ENCODE peak calls at places on chromosome 22, in five cellular contexts. B, D, K, R and Q are unnamed samples.

GRCh38 chr22:20957691-20958440 is 9.2 kb upstream of the AIFM3 start:
- DNase-seq in B (no peak), D (no peak), K (no peak), R (no peak), Q (no peak)

GRCh38 chr22:37514526-37515051 is 4.6 kb downstream of the CARD10 start:
- DNase-seq in B (no peak), D (no peak), K (no peak), R (no peak), Q (no peak)

GRCh38 chr22:16973591-16974297 is 34.3 kb downstream of the GAB4 start:
- DNase-seq in B (no peak), D (no peak), K (no peak), R (no peak), Q (no peak)

GRCh38 chr22:40429481-40429880 is 59.1 kb downstream of the SGSM3 start:
- DNase-seq in B (no peak), D (no peak), K (no peak), R (no peak), Q (no peak)

GRCh38 chr22:26658671-26659478 is 1.5 kb downstream of the MIAT start:
- DNase-seq in B (peak; percentile 93), D (peak; percentile 88), K (no peak), R (peak; percentile 85), Q (peak; percentile 52)

GRCh38 chr22:48152916-48153315 is 1390.5 kb downstream of the TBC1D22A start:
- DNase-seq in B (no peak), D (no peak), K (no peak), R (no peak), Q (no peak)

GRCh38 chr22:40220316-40221054 is 42.8 kb downstream of the TNRC6B start:
- DNase-seq in B (no peak), D (no peak), K (no peak), R (no peak), Q (peak; percentile 69)

GRCh38 chr22:40613025-40613424 is 23.5 kb downstream of the MRTFA start:
- DNase-seq in B (no peak), D (no peak), K (no peak), R (no peak), Q (no peak)

GRCh38 chr22:24270556-24271405 is at the start of gene SPECC1L:
- DNase-seq in B (peak; percentile 90), D (peak; percentile 84), K (peak; percentile 79), R (peak; percentile 84), Q (peak; percentile 96)

GRCh38 chr22:26763633-26764295 is 106.4 kb downstream of the MIAT start:
- DNase-seq in B (no peak), D (no peak), K (peak; percentile 43), R (no peak), Q (no peak)

GRCh38 chr22:43530864-43531201 is 119.0 kb downstream of the MPPED1 start:
- DNase-seq in B (no peak), D (no peak), K (no peak), R (no peak), Q (no peak)

GRCh38 chr22:25892678-25893077 is 150.7 kb downstream of the MYO18B start:
- DNase-seq in B (no peak), D (no peak), K (no peak), R (no peak), Q (no peak)

GRCh38 chr22:18013436-18013835 is 10.9 kb downstream of the MICAL3 start:
- DNase-seq in B (no peak), D (no peak), K (no peak), R (no peak), Q (no peak)

GRCh38 chr22:26610072-26610958 is 7.5 kb downstream of the CRYBB1 start:
- DNase-seq in B (no peak), D (no peak), K (no peak), R (no peak), Q (no peak)

GRCh38 chr22:26648011-26648497 is 9.3 kb upstream of the MIAT start:
- DNase-seq in B (no peak), D (no peak), K (no peak), R (peak; percentile 88), Q (no peak)

GRCh38 chr22:18056161-18056666 is 21.6 kb upstream of the PEX26 start:
- DNase-seq in B (peak; percentile 45), D (no peak), K (peak; percentile 77), R (no peak), Q (peak; percentile 41)

GRCh38 chr22:44738347-44738715 is 14.0 kb upstream of the ARHGAP8 start:
- DNase-seq in B (peak; percentile 22), D (no peak), K (peak; percentile 22), R (no peak), Q (no peak)

GRCh38 chr22:40547729-40548143 is 88.8 kb downstream of the MRTFA start:
- DNase-seq in B (no peak), D (no peak), K (no peak), R (no peak), Q (no peak)

GRCh38 chr22:30277547-30278344 is 11.1 kb upstream of the OSM start:
- DNase-seq in B (no peak), D (no peak), K (no peak), R (no peak), Q (peak; percentile 89)

GRCh38 chr22:24507742-24508141 is 12.6 kb downstream of the UPB1 start:
- DNase-seq in B (no peak), D (no peak), K (no peak), R (peak; percentile 58), Q (no peak)

GRCh38 chr22:26394787-26395186 is 34.3 kb upstream of the ASPHD2 start:
- DNase-seq in B (no peak), D (no peak), K (no peak), R (no peak), Q (peak; percentile 47)

GRCh38 chr22:44406581-44407403 is 91.2 kb downstream of the RTL6 start:
- DNase-seq in B (no peak), D (no peak), K (no peak), R (peak; percentile 19), Q (no peak)

GRCh38 chr22:24156915-24157782 is 24.1 kb upstream of the SUSD2 start:
- DNase-seq in B (peak; percentile 84), D (peak; percentile 67), K (peak; percentile 89), R (peak; percentile 80), Q (peak; percentile 75)

GRCh38 chr22:46518542-46519325 is 18.7 kb downstream of the CELSR1 start:
- DNase-seq in B (no peak), D (no peak), K (no peak), R (no peak), Q (no peak)

GRCh38 chr22:46518038-46518437 is 19.4 kb downstream of the CELSR1 start:
- DNase-seq in B (no peak), D (no peak), K (no peak), R (no peak), Q (no peak)

GRCh38 chr22:46516638-46517037 is 20.8 kb downstream of the CELSR1 start:
- DNase-seq in B (no peak), D (no peak), K (no peak), R (no peak), Q (no peak)

GRCh38 chr22:46515208-46516111 is 22.0 kb downstream of the CELSR1 start:
- DNase-seq in B (no peak), D (no peak), K (no peak), R (no peak), Q (no peak)

DNA sequence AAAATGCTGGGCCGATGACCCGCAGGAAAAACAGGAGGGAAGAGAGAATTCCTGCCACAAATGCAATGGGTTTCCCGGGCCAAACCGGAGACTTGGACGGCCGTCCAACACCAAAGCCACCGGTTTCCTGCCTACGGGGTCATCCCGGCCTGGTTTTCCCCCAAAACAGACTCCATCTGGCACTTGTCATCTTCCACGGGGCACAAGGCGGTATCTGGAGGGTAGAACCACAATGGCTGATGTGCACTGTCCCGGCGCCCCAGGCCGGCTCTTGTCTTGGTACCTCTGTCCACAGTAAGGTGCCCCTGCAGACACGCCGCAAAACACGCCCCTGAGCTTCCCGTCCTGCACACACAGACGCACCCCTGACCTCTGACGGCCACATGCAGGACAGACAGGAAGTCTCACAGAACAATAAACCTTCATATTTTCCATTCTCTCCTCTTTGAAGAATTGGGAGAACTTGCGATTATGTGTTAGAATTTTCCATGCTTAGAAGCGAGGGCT is 20.1 kb downstream of the CELSR1 start:
- DNase-seq in B (no peak), D (no peak), K (no peak), R (no peak), Q (peak; percentile 88)
- H3K9ac ChIP-seq in B (no peak overlapping the region), D (no peak overlapping the region), K (no peak overlapping the region), R (no peak overlapping the region), Q (no peak overlapping the region)

GRCh38 chr22:38727123-38727522 is 21.4 kb downstream of the GTPBP1 start:
- DNase-seq in B (no peak), D (no peak), K (no peak), R (no peak), Q (no peak)

GRCh38 chr22:38727530-38728451 is 22.0 kb downstream of the GTPBP1 start:
- DNase-seq in B (no peak), D (no peak), K (no peak), R (no peak), Q (no peak)

GRCh38 chr22:38725900-38726655 is 20.3 kb downstream of the GTPBP1 start:
- DNase-seq in B (no peak), D (no peak), K (no peak), R (no peak), Q (no peak)

GRCh38 chr22:38724176-38724575 is 18.4 kb downstream of the GTPBP1 start:
- DNase-seq in B (no peak), D (no peak), K (no peak), R (no peak), Q (no peak)

GRCh38 chr22:38724926-38725571 is 19.3 kb downstream of the GTPBP1 start:
- DNase-seq in B (peak; percentile 31), D (no peak), K (peak; percentile 58), R (no peak), Q (peak; percentile 50)
- TF ChIP-seq POLR2AphosphoS5 in B (no peak), D (no peak), K (no peak), R (no peak), Q (no peak)

DNA sequence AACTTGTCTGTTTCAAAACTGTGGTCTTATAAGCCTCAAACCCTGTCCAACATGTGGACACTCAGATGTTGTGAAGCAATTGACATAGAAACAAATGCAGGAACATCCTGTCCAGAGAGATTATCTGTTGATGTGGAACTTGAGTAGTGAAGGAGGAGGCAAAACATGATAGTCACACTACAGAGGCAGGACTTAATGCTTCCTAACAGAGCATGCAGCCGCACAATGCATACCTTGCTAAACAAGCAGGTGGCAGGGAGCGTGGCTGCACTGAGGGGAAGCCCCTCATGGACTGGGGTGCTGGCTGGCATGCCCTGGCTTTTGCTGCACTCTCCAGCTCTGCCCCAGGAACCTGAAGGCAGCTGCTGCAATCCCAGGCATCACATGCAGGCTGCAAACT is 5.3 kb downstream of the C22orf39 start:
- DNase-seq in B (no peak), D (no peak), K (no peak), R (no peak), Q (no peak)
- TF ChIP-seq POLR2A in B (peak; percentile 27), D (no peak), K (no peak), R (no peak), Q (no peak)

DNA sequence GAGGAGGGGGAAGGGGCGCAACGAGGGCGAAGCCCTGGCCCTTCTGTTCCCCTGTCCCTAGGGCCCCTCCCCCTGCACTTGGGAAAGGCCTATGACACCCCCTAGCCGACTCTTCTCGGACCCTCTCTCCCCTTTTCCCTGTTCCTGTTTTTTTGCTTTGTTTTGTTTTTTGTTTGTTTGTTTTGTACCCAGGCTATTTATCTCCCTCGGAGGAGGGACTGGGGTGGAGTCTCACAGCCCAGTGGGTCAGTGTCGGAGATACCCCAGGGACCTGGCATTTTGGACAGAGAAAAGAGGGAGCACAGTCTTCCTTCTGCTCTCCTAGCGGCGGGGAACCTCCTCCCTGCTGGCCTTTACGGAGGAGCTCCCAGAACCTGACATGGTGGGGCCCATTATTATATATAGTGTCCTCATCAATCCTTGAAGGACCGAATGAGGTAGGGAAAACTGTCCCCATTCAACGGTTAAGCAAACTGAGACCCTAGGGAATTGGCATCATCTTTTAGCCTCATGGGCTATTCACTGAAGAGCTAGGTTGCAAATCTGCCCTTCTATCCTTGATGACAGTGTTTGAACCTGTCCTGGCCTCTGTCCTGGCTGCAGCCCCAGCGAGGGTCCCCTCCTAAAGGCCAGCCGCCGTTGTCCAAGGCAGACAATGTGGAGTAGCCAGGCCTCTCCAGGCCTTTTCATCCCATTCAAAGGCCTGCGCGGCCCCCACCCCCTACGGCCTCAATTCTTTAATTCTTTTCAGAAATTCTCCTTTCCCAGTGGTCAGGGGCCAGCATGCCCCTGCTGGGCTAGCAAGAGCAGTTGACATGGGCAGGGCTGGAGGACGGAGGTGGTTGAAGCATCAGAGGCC is 905 bp downstream of the EMID1 start:
- DNase-seq in B (peak; percentile 14), D (no peak), K (no peak), R (no peak), Q (no peak)
- H3K9ac ChIP-seq in B (peak overlapping the region; percentile 96), D (peak overlapping the region; percentile 78), K (peak overlapping the region; percentile 55), R (no peak overlapping the region), Q (no peak overlapping the region)